ENCODE peak calls at places on chromosome 12, in eight cellular contexts. F is fibroblast of the aortic adventitia, Q is HCT116, G is tibial artery, E is RWPE2, L is RWPE1, A is endothelial cell, X is WTC11. H is an unnamed sample.

GRCh38 chr12:94092516-94093241 is 55.7 kb upstream of the PLXNC1 start:
- DNase-seq in E (no peak), A (no peak), Q (no peak), G (peak), X (no peak), L (peak), F (peak), H (no peak)

GRCh38 chr12:16495196-16495595 is 110.8 kb downstream of the LMO3 start:
- DNase-seq in A (no peak), G (no peak), F (no peak), X (no peak), E (no peak), L (no peak), Q (no peak), H (no peak)

GRCh38 chr12:93982847-93983315 is 165.5 kb upstream of the PLXNC1 start:
- DNase-seq in F (peak), E (no peak), A (no peak), G (no peak), L (peak), X (no peak), Q (no peak), H (no peak)

GRCh38 chr12:119956047-119956446 is 33.0 kb upstream of the BICDL1 start:
- DNase-seq in F (no peak), A (no peak), G (no peak), E (no peak), L (no peak), Q (no peak), X (no peak), H (no peak)

GRCh38 chr12:131907379-131908081 is 13.1 kb downstream of the ULK1 start:
- DNase-seq in L (no peak), X (no peak), G (peak), Q (no peak), A (no peak), F (no peak), E (no peak), H (no peak)

GRCh38 chr12:4421590-4422031 is 24.0 kb downstream of the FGF6 start:
- DNase-seq in G (no peak), A (peak), Q (peak), X (no peak), F (peak), E (no peak), L (peak), H (no peak)

GRCh38 chr12:59708484-59708883 is 112.7 kb downstream of the SLC16A7 start:
- DNase-seq in X (no peak), L (peak), Q (no peak), G (no peak), A (no peak), F (no peak), E (no peak), H (no peak)

GRCh38 chr12:1324900-1325299 is 269.5 kb downstream of the FBXL14 start:
- DNase-seq in G (no peak), X (no peak), L (no peak), E (no peak), F (peak), Q (no peak), A (no peak), H (no peak)

GRCh38 chr12:57390174-57390573 is 40.7 kb downstream of the R3HDM2 start:
- DNase-seq in X (no peak), Q (no peak), E (no peak), A (no peak), G (no peak), L (no peak), F (no peak), H (no peak)

GRCh38 chr12:89160716-89161123 is 191.6 kb downstream of the DUSP6 start:
- DNase-seq in L (peak), F (peak), E (peak), G (peak), X (no peak), Q (no peak), A (no peak), H (no peak)

GRCh38 chr12:52585951-52586350 is 12.3 kb upstream of the KRT74 start:
- DNase-seq in A (no peak), L (no peak), E (peak), X (no peak), G (peak), F (no peak), Q (no peak), H (peak)

GRCh38 chr12:124432376-124432775 is 135.0 kb downstream of the NCOR2 start:
- DNase-seq in X (no peak), F (no peak), A (no peak), G (no peak), E (no peak), Q (no peak), L (no peak), H (no peak)

GRCh38 chr12:124434951-124435805 is 132.2 kb downstream of the NCOR2 start:
- DNase-seq in X (no peak), Q (no peak), G (no peak), L (no peak), A (no peak), F (no peak), E (no peak), H (no peak)

GRCh38 chr12:124433906-124434305 is 133.5 kb downstream of the NCOR2 start:
- DNase-seq in A (no peak), X (no peak), G (no peak), Q (no peak), F (no peak), E (no peak), L (no peak), H (no peak)

GRCh38 chr12:124434364-124434763 is 133.0 kb downstream of the NCOR2 start:
- DNase-seq in A (no peak), Q (no peak), L (no peak), E (no peak), X (no peak), G (no peak), F (no peak), H (no peak)

GRCh38 chr12:124433147-124433874 is 134.1 kb downstream of the NCOR2 start:
- DNase-seq in X (no peak), L (no peak), A (no peak), G (peak), E (no peak), F (no peak), Q (no peak), H (no peak)
- TF ChIP-seq CTCF in X (no peak), L (no peak), A (no peak), G (peak), E (no peak), F (no peak), Q (no peak), H (no peak)

DNA sequence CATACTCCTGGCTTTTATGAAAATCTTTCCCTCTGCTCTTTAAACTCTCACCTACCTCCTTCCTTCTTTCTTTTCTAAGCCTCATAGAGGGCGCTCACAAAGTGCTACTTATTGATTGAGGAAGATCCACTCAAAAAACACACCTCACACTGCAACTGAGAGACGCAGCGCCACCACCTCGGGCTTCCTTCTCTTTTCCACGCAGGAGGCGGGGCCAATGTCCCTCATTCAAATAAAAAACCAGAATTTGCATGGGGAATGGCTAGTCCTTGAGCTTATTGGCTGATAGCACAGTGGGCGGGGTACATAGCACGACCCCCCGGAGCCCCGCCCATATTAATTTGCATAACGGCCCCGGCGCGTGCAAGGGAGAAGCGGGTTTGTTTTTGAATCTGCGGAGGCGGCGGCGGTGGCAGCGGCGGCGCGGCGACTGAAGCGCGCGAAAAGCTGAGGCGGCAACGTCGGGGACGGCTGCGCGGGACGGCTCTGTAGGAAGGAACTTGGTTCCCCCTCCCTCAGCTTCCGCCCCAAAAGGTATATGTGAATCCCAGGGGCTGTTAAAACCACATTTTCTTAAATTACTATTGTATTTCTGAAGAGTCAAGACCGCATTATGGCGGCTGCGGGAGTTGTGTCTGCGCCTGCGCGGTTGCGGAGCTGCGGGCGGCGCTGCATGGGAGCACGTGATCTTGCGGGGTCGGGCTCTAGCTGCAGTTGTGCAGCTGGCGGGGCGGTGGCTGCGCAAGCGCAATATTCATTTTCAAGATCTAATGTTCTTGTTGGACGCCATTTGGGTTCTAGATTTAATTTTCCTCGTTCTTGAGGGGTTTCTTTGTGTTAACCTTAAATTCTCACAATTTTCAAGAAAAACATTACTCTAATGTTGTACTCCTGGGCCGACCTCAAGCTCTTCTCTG is at the start of gene ATF7IP:
- DNase-seq in Q (peak), F (peak), X (peak), G (peak), A (peak), E (peak), L (peak), H (peak)
- TF ChIP-seq CTCF in Q (peak), F (peak), X (no peak), G (no peak), A (no peak), E (peak), L (peak), H (peak)

GRCh38 chr12:12975322-12976077 is 23.5 kb upstream of the GPRC5D start:
- DNase-seq in F (peak), Q (peak), A (peak), X (peak), E (no peak), G (peak), L (no peak), H (no peak)
- TF ChIP-seq CTCF in F (peak), Q (peak), A (no peak), X (no peak), E (no peak), G (peak), L (no peak), H (peak)

GRCh38 chr12:105100998-105101397 is 6.5 kb upstream of the WASHC4 start:
- DNase-seq in E (no peak), F (peak), G (no peak), L (no peak), X (no peak), Q (no peak), A (no peak), H (no peak)
- TF ChIP-seq CTCF in E (peak), F (no peak), G (no peak), L (peak), X (no peak), Q (peak), A (no peak), H (peak)

GRCh38 chr12:64077922-64078321 is 144.2 kb downstream of the KICS2 start:
- DNase-seq in X (no peak), F (peak), Q (no peak), L (no peak), A (no peak), E (no peak), G (no peak), H (no peak)
- TF ChIP-seq CTCF in X (no peak), F (peak), Q (no peak), L (no peak), A (peak), E (peak), G (no peak), H (peak)

GRCh38 chr12:3277261-3277943 is 200.2 kb downstream of the TSPAN9 start:
- DNase-seq in X (no peak), L (no peak), A (no peak), E (no peak), Q (no peak), F (no peak), G (no peak), H (no peak)

GRCh38 chr12:3280967-3281366 is 203.8 kb downstream of the TSPAN9 start:
- DNase-seq in A (no peak), L (no peak), F (no peak), E (peak), Q (no peak), G (no peak), X (no peak), H (no peak)

GRCh38 chr12:3279415-3279780 is 202.2 kb downstream of the TSPAN9 start:
- DNase-seq in G (no peak), L (no peak), F (no peak), E (no peak), Q (no peak), A (no peak), X (no peak), H (no peak)

GRCh38 chr12:3279832-3280231 is 202.7 kb downstream of the TSPAN9 start:
- DNase-seq in G (no peak), Q (no peak), L (no peak), F (no peak), X (no peak), A (no peak), E (no peak), H (no peak)

GRCh38 chr12:3278681-3279414 is 201.7 kb downstream of the TSPAN9 start:
- DNase-seq in E (no peak), L (peak), Q (no peak), F (no peak), G (no peak), X (no peak), A (no peak), H (no peak)
- TF ChIP-seq CTCF in E (no peak), L (no peak), Q (no peak), F (no peak), G (no peak), X (no peak), A (no peak), H (no peak)